ENCODE peak calls at places on chromosomes 5 and 9, in seven cellular contexts. One of them, this sample, is unnamed.
A peak's percentile ranks its signal among the peaks of the same experiment; 100 is the strongest.

GRCh38 chr5:95984287-95984938 is 22.8 kb upstream of the ELL2 start:
- DNase-seq in IMR-90: peak; percentile 61
- DNase-seq in H1: no peak
- DNase-seq in mesenchymal stem cell: peak; percentile 58
- DNase-seq in mesendoderm: no peak
- DNase-seq in trophoblast cell: no peak
- DNase-seq in neuronal stem cell: no peak
- DNase-seq in this sample: no peak

GRCh38 chr5:133967715-133968056 is 739 bp downstream of the C5orf15 start:
- DNase-seq in IMR-90: peak; percentile 59
- DNase-seq in H1: no peak
- DNase-seq in mesenchymal stem cell: peak; percentile 90
- DNase-seq in mesendoderm: peak; percentile 24
- DNase-seq in trophoblast cell: no peak
- DNase-seq in neuronal stem cell: no peak
- DNase-seq in this sample: no peak

GRCh38 chr5:180644129-180644824 is 5.1 kb downstream of the FLT4 start:
- DNase-seq in IMR-90: no peak
- DNase-seq in H1: no peak
- DNase-seq in mesenchymal stem cell: no peak
- DNase-seq in mesendoderm: no peak
- DNase-seq in trophoblast cell: peak; percentile 71
- DNase-seq in neuronal stem cell: no peak
- DNase-seq in this sample: no peak

GRCh38 chr5:52895572-52896296 is 93.4 kb upstream of the ITGA2 start:
- DNase-seq in IMR-90: no peak
- DNase-seq in H1: no peak
- DNase-seq in mesenchymal stem cell: peak; percentile 17
- DNase-seq in mesendoderm: no peak
- DNase-seq in trophoblast cell: peak; percentile 23
- DNase-seq in neuronal stem cell: no peak
- DNase-seq in this sample: no peak

GRCh38 chr9:129919836-129920235 is 84.6 kb downstream of the USP20 start:
- DNase-seq in IMR-90: no peak
- DNase-seq in H1: no peak
- DNase-seq in mesenchymal stem cell: no peak
- DNase-seq in mesendoderm: no peak
- DNase-seq in trophoblast cell: no peak
- DNase-seq in neuronal stem cell: no peak
- DNase-seq in this sample: no peak

GRCh38 chr9:87343816-87344438 is 153.7 kb upstream of the DAPK1 start:
- DNase-seq in IMR-90: no peak
- DNase-seq in H1: no peak
- DNase-seq in mesenchymal stem cell: no peak
- DNase-seq in mesendoderm: no peak
- DNase-seq in trophoblast cell: peak; percentile 73
- DNase-seq in neuronal stem cell: no peak
- DNase-seq in this sample: no peak

GRCh38 chr5:91281409-91281808 is 101.7 kb downstream of the ARRDC3 start:
- DNase-seq in IMR-90: peak; percentile 85
- DNase-seq in H1: no peak
- DNase-seq in mesenchymal stem cell: peak; percentile 81
- DNase-seq in mesendoderm: no peak
- DNase-seq in trophoblast cell: peak; percentile 23
- DNase-seq in neuronal stem cell: no peak
- DNase-seq in this sample: no peak

GRCh38 chr5:140690376-140690932 is 716 bp downstream of the HARS1 start:
- DNase-seq in IMR-90: no peak
- DNase-seq in H1: no peak
- DNase-seq in mesenchymal stem cell: no peak
- DNase-seq in mesendoderm: no peak
- DNase-seq in trophoblast cell: no peak
- DNase-seq in neuronal stem cell: no peak
- DNase-seq in this sample: peak; percentile 21

GRCh38 chr5:135376961-135377621 is 21.9 kb downstream of the MACROH2A1 start:
- DNase-seq in IMR-90: no peak
- DNase-seq in H1: no peak
- DNase-seq in mesenchymal stem cell: no peak
- DNase-seq in mesendoderm: no peak
- DNase-seq in trophoblast cell: no peak
- DNase-seq in neuronal stem cell: no peak
- DNase-seq in this sample: no peak

GRCh38 chr5:62585306-62585705 is 6.7 kb downstream of the LRRC70 start:
- DNase-seq in IMR-90: no peak
- DNase-seq in H1: no peak
- DNase-seq in mesenchymal stem cell: no peak
- DNase-seq in mesendoderm: peak; percentile 41
- DNase-seq in trophoblast cell: no peak
- DNase-seq in neuronal stem cell: no peak
- DNase-seq in this sample: no peak

GRCh38 chr9:32581512-32582143 is 8.7 kb upstream of the NDUFB6 start:
- DNase-seq in IMR-90: peak; percentile 67
- DNase-seq in H1: peak; percentile 49
- DNase-seq in mesenchymal stem cell: peak; percentile 54
- DNase-seq in mesendoderm: peak; percentile 79
- DNase-seq in trophoblast cell: peak; percentile 73
- DNase-seq in neuronal stem cell: peak; percentile 40
- DNase-seq in this sample: peak; percentile 43

DNA sequence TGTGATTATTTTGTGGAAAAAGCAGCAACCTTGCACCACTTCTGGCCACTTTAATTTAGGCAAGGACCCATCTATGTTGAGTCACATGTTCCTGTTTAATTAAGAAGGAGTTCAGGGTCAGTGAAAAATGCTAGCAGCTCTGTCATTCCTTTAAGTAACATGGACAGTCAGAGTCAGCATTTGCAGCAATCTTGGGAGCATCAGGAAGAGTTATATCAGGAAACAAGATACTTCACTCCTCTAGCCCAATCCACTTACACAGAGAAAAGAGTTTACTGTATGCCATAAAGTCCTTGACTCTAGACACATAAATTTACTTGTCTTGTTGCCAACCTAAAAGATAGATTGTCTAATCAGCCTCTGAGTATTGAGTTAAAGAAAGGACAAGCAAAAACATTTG is 266.8 kb downstream of the PJA2 start:
- DNase-seq in IMR-90: peak; percentile 17
- DNase-seq in H1: no peak
- DNase-seq in mesenchymal stem cell: peak; percentile 65
- DNase-seq in mesendoderm: no peak
- DNase-seq in trophoblast cell: no peak
- DNase-seq in neuronal stem cell: no peak
- DNase-seq in this sample: no peak
- H2AK5ac ChIP-seq in IMR-90: no peak overlapping the region
- H2AK5ac ChIP-seq in H1: no peak overlapping the region
- H2AK5ac ChIP-seq in mesenchymal stem cell: no peak overlapping the region
- H2AK5ac ChIP-seq in mesendoderm: no peak overlapping the region
- H2AK5ac ChIP-seq in trophoblast cell: no peak overlapping the region
- H2AK5ac ChIP-seq in neuronal stem cell: no peak overlapping the region
- H2AK5ac ChIP-seq in this sample: no peak overlapping the region

GRCh38 chr5:81156732-81157131 is 76.4 kb upstream of the CKMT2 start:
- DNase-seq in IMR-90: no peak
- DNase-seq in H1: no peak
- DNase-seq in mesenchymal stem cell: no peak
- DNase-seq in mesendoderm: no peak
- DNase-seq in trophoblast cell: no peak
- DNase-seq in neuronal stem cell: no peak
- DNase-seq in this sample: no peak
- H3K4me2 ChIP-seq in IMR-90: no peak overlapping the region
- H3K4me2 ChIP-seq in H1: no peak overlapping the region
- H3K4me2 ChIP-seq in mesenchymal stem cell: no peak overlapping the region
- H3K4me2 ChIP-seq in mesendoderm: no peak overlapping the region
- H3K4me2 ChIP-seq in trophoblast cell: no peak overlapping the region
- H3K4me2 ChIP-seq in neuronal stem cell: no peak overlapping the region
- H3K4me2 ChIP-seq in this sample: no peak overlapping the region

DNA sequence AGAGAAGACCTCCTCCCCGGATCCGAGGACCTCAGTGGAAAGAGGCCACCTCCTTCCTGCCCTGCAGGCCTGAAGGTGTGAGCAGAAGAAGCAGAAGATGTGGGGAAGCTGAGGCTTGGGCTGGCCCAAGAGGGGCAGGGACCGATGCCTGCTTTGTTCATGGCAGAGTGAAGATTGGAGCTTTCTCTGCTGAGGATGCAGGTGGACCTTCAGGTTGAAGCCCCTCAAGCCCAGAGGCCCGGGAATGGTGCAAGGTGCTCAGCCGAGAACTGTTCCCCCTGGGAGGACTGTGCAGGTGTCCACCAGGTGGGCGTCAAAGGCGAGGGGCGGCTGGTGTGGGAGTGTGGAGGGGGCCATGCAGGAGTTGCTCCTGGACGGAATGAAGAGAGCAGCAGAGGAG is 277.9 kb upstream of the IRX2 start:
- DNase-seq in IMR-90: no peak
- DNase-seq in H1: no peak
- DNase-seq in mesenchymal stem cell: no peak
- DNase-seq in mesendoderm: no peak
- DNase-seq in trophoblast cell: no peak
- DNase-seq in neuronal stem cell: no peak
- DNase-seq in this sample: no peak
- H3K23ac ChIP-seq in IMR-90: no peak overlapping the region
- H3K23ac ChIP-seq in H1: no peak overlapping the region
- H3K23ac ChIP-seq in mesenchymal stem cell: no peak overlapping the region
- H3K23ac ChIP-seq in mesendoderm: no peak overlapping the region
- H3K23ac ChIP-seq in trophoblast cell: no peak overlapping the region
- H3K23ac ChIP-seq in neuronal stem cell: no peak overlapping the region
- H3K23ac ChIP-seq in this sample: no peak overlapping the region

DNA sequence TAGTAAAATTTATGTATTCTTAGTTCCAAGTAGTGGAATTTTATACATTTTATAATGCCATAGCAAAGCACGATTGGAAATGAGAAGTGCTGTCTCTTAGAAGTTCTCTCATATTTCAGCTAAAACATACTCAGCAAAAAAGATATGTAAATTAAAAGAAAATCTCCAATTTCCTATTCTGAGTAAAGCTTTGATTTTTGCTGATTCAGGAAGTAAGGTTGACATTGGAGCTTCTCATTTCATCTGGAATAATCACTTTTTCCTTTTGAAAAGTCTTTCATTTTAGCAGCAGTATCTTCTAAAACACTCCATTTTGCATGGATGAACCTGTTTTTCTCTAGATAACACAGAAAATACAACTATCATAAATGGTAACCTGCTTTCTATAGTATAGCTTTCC is 121.0 kb downstream of the ZCCHC7 start:
- DNase-seq in IMR-90: no peak
- DNase-seq in H1: no peak
- DNase-seq in mesenchymal stem cell: no peak
- DNase-seq in mesendoderm: no peak
- DNase-seq in trophoblast cell: no peak
- DNase-seq in neuronal stem cell: no peak
- DNase-seq in this sample: no peak
- H2AK5ac ChIP-seq in IMR-90: no peak overlapping the region
- H2AK5ac ChIP-seq in H1: no peak overlapping the region
- H2AK5ac ChIP-seq in mesenchymal stem cell: no peak overlapping the region
- H2AK5ac ChIP-seq in mesendoderm: no peak overlapping the region
- H2AK5ac ChIP-seq in trophoblast cell: no peak overlapping the region
- H2AK5ac ChIP-seq in neuronal stem cell: no peak overlapping the region
- H2AK5ac ChIP-seq in this sample: no peak overlapping the region

DNA sequence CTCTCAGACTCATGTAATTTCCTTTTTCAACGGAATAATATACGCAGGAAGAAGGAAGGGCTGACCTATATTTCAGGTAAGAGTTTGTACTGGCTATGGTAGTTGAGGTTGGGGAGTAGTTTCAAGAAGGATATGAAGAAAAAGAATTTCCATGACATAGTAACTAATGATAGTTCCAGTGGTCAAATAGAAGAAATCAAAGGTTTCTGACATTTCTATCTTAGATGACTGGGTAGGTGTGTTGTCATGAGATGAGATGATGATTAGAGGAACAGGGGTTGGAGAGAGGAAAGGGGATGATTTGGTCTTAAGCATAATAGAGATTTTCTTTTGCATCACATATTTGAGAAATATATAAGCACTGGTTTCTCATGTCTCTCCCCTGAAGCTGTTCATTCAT is 166.0 kb downstream of the SPATA31D1 start:
- DNase-seq in IMR-90: no peak
- DNase-seq in H1: no peak
- DNase-seq in mesenchymal stem cell: no peak
- DNase-seq in mesendoderm: no peak
- DNase-seq in trophoblast cell: no peak
- DNase-seq in neuronal stem cell: no peak
- DNase-seq in this sample: no peak
- H3K4me2 ChIP-seq in IMR-90: no peak overlapping the region
- H3K4me2 ChIP-seq in H1: no peak overlapping the region
- H3K4me2 ChIP-seq in mesenchymal stem cell: no peak overlapping the region
- H3K4me2 ChIP-seq in mesendoderm: no peak overlapping the region
- H3K4me2 ChIP-seq in trophoblast cell: no peak overlapping the region
- H3K4me2 ChIP-seq in neuronal stem cell: no peak overlapping the region
- H3K4me2 ChIP-seq in this sample: no peak overlapping the region

DNA sequence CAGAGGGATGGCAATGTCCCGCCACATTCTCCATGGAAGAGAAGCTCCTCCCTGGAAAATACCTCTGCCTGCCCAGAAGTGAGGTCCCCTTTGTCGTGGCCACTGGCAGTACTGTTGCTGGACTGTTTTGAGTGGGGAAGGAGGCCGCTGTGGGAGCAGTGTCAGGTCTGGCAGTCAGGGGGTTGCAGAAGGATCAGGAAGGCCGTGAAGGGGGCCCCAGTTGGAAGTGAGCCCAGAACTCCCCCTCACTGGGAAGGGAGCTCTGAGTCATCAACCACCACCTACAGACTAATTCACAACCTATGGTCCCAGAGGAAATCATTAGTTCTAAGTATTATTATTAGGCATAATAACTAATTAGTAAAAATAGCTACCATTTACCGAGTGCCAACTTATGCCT is 200.4 kb downstream of the TTLL11 start:
- DNase-seq in IMR-90: peak; percentile 55
- DNase-seq in H1: no peak
- DNase-seq in mesenchymal stem cell: no peak
- DNase-seq in mesendoderm: no peak
- DNase-seq in trophoblast cell: no peak
- DNase-seq in neuronal stem cell: no peak
- DNase-seq in this sample: no peak
- H3K23ac ChIP-seq in IMR-90: no peak overlapping the region
- H3K23ac ChIP-seq in H1: no peak overlapping the region
- H3K23ac ChIP-seq in mesenchymal stem cell: no peak overlapping the region
- H3K23ac ChIP-seq in mesendoderm: no peak overlapping the region
- H3K23ac ChIP-seq in trophoblast cell: no peak overlapping the region
- H3K23ac ChIP-seq in neuronal stem cell: no peak overlapping the region
- H3K23ac ChIP-seq in this sample: no peak overlapping the region

DNA sequence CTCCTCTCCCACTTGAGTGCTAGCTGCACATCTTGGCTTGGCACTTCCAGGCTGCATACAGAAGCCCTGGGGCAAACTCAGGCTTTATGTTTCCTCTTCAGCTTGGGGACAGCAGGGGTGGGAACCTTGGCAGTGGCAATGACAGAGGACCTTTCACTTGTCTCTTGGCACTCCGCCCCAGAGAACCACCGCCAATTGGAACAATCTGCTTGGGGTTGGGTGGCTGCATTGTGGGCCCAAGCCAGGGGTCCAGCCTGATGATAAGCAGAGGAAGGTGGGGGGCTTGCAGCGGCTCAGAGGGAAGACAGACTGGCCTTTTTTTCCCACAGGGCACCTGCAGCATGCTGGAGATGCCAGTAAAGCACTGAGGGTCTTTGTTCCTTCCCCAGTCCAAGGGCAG is 179.0 kb upstream of the NMUR2 start:
- DNase-seq in IMR-90: no peak
- DNase-seq in H1: no peak
- DNase-seq in mesenchymal stem cell: no peak
- DNase-seq in mesendoderm: no peak
- DNase-seq in trophoblast cell: no peak
- DNase-seq in neuronal stem cell: no peak
- DNase-seq in this sample: no peak
- H2AK5ac ChIP-seq in IMR-90: no peak overlapping the region
- H2AK5ac ChIP-seq in H1: no peak overlapping the region
- H2AK5ac ChIP-seq in mesenchymal stem cell: no peak overlapping the region
- H2AK5ac ChIP-seq in mesendoderm: no peak overlapping the region
- H2AK5ac ChIP-seq in trophoblast cell: no peak overlapping the region
- H2AK5ac ChIP-seq in neuronal stem cell: peak overlapping the region; percentile 49
- H2AK5ac ChIP-seq in this sample: no peak overlapping the region

This sample was measured in H9.